ENCODE peak calls at places on chromosomes 4 and X, in eight cellular contexts. O is stomach, U is endodermal cell, F is fibroblast of pulmonary artery, X is mesothelial cell of epicardium, G is neural crest cell, R is choroid plexus epithelial cell, T is ovary. Z is an unnamed sample.

GRCh38 chr4:1568855-1569460 is 115.2 kb downstream of the FAM53A start:
- DNase-seq in X (no peak), G (no peak), U (peak), R (no peak), O (no peak), T (no peak), F (no peak), Z (no peak)

GRCh38 chr4:184936071-184936470 is 82.2 kb upstream of the HELT start:
- DNase-seq in U (no peak), O (no peak), F (no peak), R (no peak), T (no peak), G (no peak), X (no peak), Z (no peak)

GRCh38 chr4:76765473-76766183 is 132.3 kb downstream of the SOWAHB start:
- DNase-seq in T (no peak), G (no peak), X (no peak), F (no peak), R (no peak), U (no peak), O (no peak), Z (no peak)

GRCh38 chr4:100075486-100076270 is 114.6 kb downstream of the DDIT4L start:
- DNase-seq in R (no peak), T (no peak), X (no peak), U (no peak), F (no peak), O (no peak), G (no peak), Z (no peak)

GRCh38 chr4:81452452-81453011 is 19.2 kb downstream of the RASGEF1B start:
- DNase-seq in U (no peak), R (peak), F (no peak), G (no peak), T (no peak), O (no peak), X (no peak), Z (no peak)

GRCh38 chrX:122055450-122055849 is 1008.0 kb downstream of the GLUD2 start:
- DNase-seq in G (no peak), R (no peak), U (no peak), X (no peak), O (no peak), T (no peak), F (no peak), Z (no peak)

GRCh38 chr4:11602606-11603355 is 174.1 kb upstream of the HS3ST1 start:
- DNase-seq in F (peak), G (no peak), T (no peak), X (no peak), O (no peak), U (no peak), R (peak), Z (no peak)

GRCh38 chr4:106369456-106370060 is 980 bp upstream of the GIMD1 start:
- DNase-seq in R (peak), O (no peak), F (peak), G (peak), X (no peak), T (no peak), U (peak), Z (no peak)

GRCh38 chr4:86892639-86892965 is 380 bp upstream of the C4orf36 start:
- DNase-seq in U (no peak), F (peak), G (no peak), O (no peak), T (no peak), R (no peak), X (no peak), Z (no peak)

GRCh38 chr4:146654976-146655761 is 16.5 kb downstream of the POU4F2 start:
- DNase-seq in U (peak), R (peak), F (peak), O (no peak), G (peak), X (no peak), T (no peak), Z (no peak)

GRCh38 chrX:71214604-71215334 is 8.3 kb upstream of the GJB1 start:
- DNase-seq in F (no peak), T (no peak), O (peak), G (no peak), U (no peak), X (no peak), R (no peak), Z (peak)

GRCh38 chrX:151153086-151153485 is 23.3 kb upstream of the GPR50 start:
- DNase-seq in X (no peak), T (no peak), O (no peak), F (peak), U (peak), G (peak), R (peak), Z (no peak)

GRCh38 chrX:10233696-10234095 is 76.9 kb downstream of the CLCN4 start:
- DNase-seq in T (no peak), F (no peak), R (peak), O (no peak), U (no peak), G (no peak), X (no peak), Z (no peak)

GRCh38 chr4:172105918-172106317 is 292.7 kb downstream of the GALNTL6 start:
- DNase-seq in O (no peak), G (no peak), X (no peak), F (no peak), T (no peak), R (no peak), U (no peak), Z (no peak)

GRCh38 chr4:87309625-87310024 is 13.1 kb downstream of the HSD17B13 start:
- DNase-seq in O (no peak), T (no peak), G (no peak), F (peak), U (no peak), X (no peak), R (peak), Z (no peak)

GRCh38 chr4:11954093-11954492 is 525.4 kb upstream of the HS3ST1 start:
- DNase-seq in U (peak), R (peak), G (no peak), T (no peak), O (no peak), F (peak), X (no peak), Z (peak)

GRCh38 chr4:188417181-188417580 is 277.9 kb downstream of the TRIML1 start:
- DNase-seq in U (peak), T (no peak), G (no peak), O (no peak), R (no peak), X (no peak), F (no peak), Z (no peak)
- TF ChIP-seq CTCF in U (peak), T (no peak), G (no peak), O (no peak), R (no peak), X (no peak), F (no peak), Z (no peak)

DNA sequence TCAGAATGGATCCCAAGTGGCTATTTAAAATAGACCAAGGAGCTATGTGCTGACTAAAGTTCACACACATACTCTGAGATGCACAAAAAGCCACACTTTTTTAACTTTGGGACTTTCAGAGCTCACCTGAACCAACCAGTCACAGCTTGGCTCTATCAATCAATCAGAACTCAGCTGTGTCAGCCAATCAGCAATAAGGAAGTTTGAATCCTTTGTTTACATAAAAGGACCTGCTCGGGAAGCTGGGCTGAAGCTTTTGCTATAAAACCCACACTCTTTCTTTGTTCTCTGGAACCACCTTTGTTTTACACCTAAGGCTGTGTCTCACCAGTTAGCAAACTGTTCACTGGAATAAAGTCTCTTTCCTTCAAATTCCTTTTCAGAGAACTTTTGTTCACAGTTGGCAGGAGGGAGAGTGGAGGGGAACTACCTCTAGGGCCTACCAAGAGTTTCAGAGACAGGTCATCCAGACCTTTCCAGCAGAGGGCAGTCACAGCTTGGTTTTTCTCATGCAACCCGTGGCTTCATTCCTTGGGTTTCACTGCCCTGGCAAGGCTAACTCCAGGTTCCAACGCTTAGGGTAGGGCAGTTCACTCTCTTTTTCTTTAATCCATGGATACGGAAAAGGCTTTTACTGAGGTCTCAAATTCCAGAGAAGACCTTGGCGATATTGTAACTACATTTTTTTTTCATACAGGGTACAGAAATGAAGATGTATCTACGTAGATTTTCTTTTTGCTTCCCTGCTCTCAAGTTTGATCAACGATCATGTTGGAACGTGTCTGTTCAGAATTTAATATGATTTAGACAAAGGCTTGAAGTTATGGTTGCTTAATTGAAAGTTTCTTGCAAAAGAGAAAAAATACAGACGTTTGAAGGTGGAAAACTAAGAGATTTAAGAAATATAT is 80.7 kb downstream of the GPRIN3 start:
- DNase-seq in X (peak), U (peak), O (peak), F (peak), R (peak), G (peak), T (peak), Z (peak)
- TF ChIP-seq CTCF in X (peak), U (peak), O (peak), F (peak), R (peak), G (peak), T (peak), Z (peak)

DNA sequence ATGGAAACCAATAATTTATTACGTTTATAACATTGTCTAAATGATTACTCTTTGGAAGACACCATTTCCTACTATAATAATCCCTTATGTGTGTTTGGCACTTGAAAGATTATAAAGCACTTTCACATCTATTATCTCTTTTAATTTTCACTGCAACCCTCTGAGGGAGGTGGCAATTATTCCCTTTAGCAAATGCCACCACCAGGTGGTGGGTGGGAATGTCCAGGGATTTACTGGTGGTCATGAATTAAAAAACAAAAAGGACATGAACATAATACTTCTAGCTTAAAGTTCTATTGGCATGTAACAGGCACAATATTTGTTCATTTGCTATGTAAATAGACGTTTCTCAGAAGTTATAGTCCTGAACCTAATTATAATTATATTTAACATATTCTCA is 1.2 kb upstream of the MGARP start:
- DNase-seq in G (no peak), U (no peak), X (no peak), R (peak), F (no peak), T (no peak), O (no peak), Z (no peak)
- TF ChIP-seq CTCF in G (peak), U (peak), X (no peak), R (peak), F (no peak), T (no peak), O (no peak), Z (no peak)

DNA sequence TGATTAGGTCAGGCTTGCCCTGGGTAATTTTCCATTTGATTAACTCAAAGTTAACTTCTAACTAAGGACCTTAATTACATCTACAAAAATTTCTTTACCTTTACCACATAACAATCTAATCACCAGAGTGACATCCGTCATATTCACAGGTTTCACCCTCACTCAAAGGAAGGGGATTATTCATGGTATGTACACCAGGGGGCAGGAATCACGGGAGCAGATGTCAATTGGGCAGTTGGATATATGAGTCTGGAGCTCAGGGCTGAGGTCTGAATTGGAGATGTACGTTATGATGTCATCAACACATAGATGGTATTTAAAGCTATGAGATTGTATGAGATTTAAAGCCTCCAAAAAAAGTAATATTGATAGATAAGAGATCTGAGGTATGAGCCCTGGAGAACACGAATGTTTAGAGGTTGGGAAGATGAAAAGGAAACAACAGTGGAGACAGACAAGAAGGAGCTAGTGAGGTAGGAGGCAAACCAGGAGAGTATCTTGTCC is 52.9 kb downstream of the PGRMC1 start:
- DNase-seq in T (no peak), X (no peak), O (no peak), R (no peak), F (no peak), U (no peak), G (no peak), Z (no peak)
- TF ChIP-seq CTCF in T (no peak), X (no peak), O (no peak), R (no peak), F (no peak), U (peak), G (no peak), Z (no peak)

GRCh38 chr4:153647975-153648374 is 36.1 kb upstream of the TLR2 start:
- DNase-seq in X (no peak), R (no peak), O (no peak), T (no peak), U (no peak), F (no peak), G (no peak), Z (no peak)

GRCh38 chr4:153649572-153649991 is 34.5 kb upstream of the TLR2 start:
- DNase-seq in U (no peak), G (no peak), T (no peak), O (no peak), R (peak), X (no peak), F (peak), Z (no peak)

GRCh38 chr4:153641532-153641931 is 42.5 kb upstream of the TLR2 start:
- DNase-seq in R (no peak), U (no peak), F (no peak), G (no peak), X (no peak), O (no peak), T (no peak), Z (no peak)

GRCh38 chr4:153643406-153644016 is 40.6 kb upstream of the TLR2 start:
- DNase-seq in O (no peak), R (peak), T (no peak), U (no peak), G (no peak), F (peak), X (no peak), Z (no peak)

DNA sequence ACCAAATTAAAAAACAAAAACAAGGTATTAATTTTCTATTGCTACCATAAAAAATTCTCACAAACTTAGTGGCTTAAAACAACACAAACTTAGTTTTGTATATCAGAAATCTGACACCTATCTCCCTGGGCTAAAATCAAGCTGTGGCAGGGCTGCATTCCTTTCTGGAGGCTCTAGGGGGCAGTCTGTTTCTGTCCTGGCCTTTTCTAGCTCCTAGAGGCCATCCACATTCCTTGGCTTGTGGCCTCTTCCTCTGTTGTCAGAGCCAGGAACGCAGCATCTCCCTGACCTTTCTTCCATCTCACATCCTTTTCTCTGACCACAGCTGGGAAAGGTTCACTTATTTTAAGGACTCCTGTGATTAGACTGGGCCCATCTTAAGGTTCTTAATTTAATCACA is 38.9 kb upstream of the TLR2 start:
- DNase-seq in O (no peak), R (no peak), T (no peak), G (no peak), X (no peak), F (no peak), U (no peak), Z (no peak)
- TF ChIP-seq CTCF in O (no peak), R (peak), T (no peak), G (peak), X (no peak), F (peak), U (peak), Z (no peak)